ENCODE peak calls at places on chromosomes 1 and 21, in ten cellular contexts. K is HCT116, X is body of pancreas, B is GM12878, M is NB4, Y is tibial nerve, V is heart left ventricle, E is right lobe of liver, W is transverse colon, R is stomach. I is an unnamed sample.
A peak's percentile ranks its signal among the peaks of the same experiment; 100 is the strongest.

GRCh38 chr21:14877581-14878228 is 187.1 kb downstream of the NRIP1 start:
- DNase-seq in K (no peak), X (no peak), B (no peak), M (no peak), Y (no peak), V (no peak), E (no peak), W (no peak), R (no peak), I (no peak)

GRCh38 chr1:33261344-33261743 is 5.1 kb downstream of the ZNF362 start:
- DNase-seq in K (no peak), X (no peak), B (no peak), M (no peak), Y (no peak), V (no peak), E (no peak), W (no peak), R (no peak), I (no peak)

GRCh38 chr1:233790662-233791371 is 113.7 kb upstream of the SLC35F3 start:
- DNase-seq in K (peak; percentile 43), X (peak; percentile 18), B (peak; percentile 30), M (peak; percentile 59), Y (peak; percentile 19), V (peak; percentile 40), E (no peak), W (peak; percentile 11), R (peak; percentile 28), I (no peak)

GRCh38 chr1:16109571-16109970 is 36.1 kb upstream of the FAM131C start:
- DNase-seq in K (no peak), X (no peak), B (no peak), M (no peak), Y (no peak), V (no peak), E (no peak), W (no peak), R (no peak), I (no peak)

GRCh38 chr1:8892026-8892425 is 13.5 kb upstream of the ENO1 start:
- DNase-seq in K (no peak), X (no peak), B (no peak), M (no peak), Y (no peak), V (no peak), E (no peak), W (no peak), R (no peak), I (no peak)

GRCh38 chr1:19080715-19081114 is 124.2 kb upstream of the IFFO2 start:
- DNase-seq in K (no peak), X (no peak), B (no peak), M (no peak), Y (no peak), V (no peak), E (no peak), W (no peak), R (no peak), I (no peak)

GRCh38 chr1:2628933-2629626 is 3.7 kb downstream of the MMEL1 start:
- DNase-seq in K (no peak), X (no peak), B (no peak), M (no peak), Y (no peak), V (no peak), E (no peak), W (no peak), R (no peak), I (peak; percentile 43)

GRCh38 chr1:40773748-40774265 is 9.8 kb upstream of the KCNQ4 start:
- DNase-seq in K (no peak), X (no peak), B (no peak), M (no peak), Y (no peak), V (no peak), E (no peak), W (no peak), R (no peak), I (no peak)

GRCh38 chr1:28249013-28249870 is 10.1 kb upstream of the SESN2 start:
- DNase-seq in K (peak; percentile 85), X (peak; percentile 74), B (no peak), M (peak; percentile 59), Y (no peak), V (peak; percentile 78), E (peak; percentile 94), W (peak; percentile 50), R (peak; percentile 80), I (no peak)

GRCh38 chr1:2548068-2548589 is 8.0 kb upstream of the TNFRSF14 start:
- DNase-seq in K (peak; percentile 70), X (peak; percentile 89), B (peak; percentile 50), M (peak; percentile 82), Y (peak; percentile 77), V (peak; percentile 87), E (peak; percentile 92), W (peak; percentile 94), R (peak; percentile 90), I (peak; percentile 90)

GRCh38 chr1:101632548-101633256 is 364.0 kb downstream of the OLFM3 start:
- DNase-seq in K (no peak), X (no peak), B (no peak), M (no peak), Y (no peak), V (no peak), E (no peak), W (no peak), R (no peak), I (no peak)

GRCh38 chr1:184143449-184143848 is 91.9 kb downstream of the TSEN15 start:
- DNase-seq in K (no peak), X (no peak), B (no peak), M (no peak), Y (no peak), V (no peak), E (no peak), W (no peak), R (no peak), I (no peak)

GRCh38 chr1:92975551-92976232 is 14.4 kb upstream of the DIPK1A start:
- DNase-seq in K (no peak), X (no peak), B (peak; percentile 97), M (no peak), Y (peak; percentile 47), V (peak; percentile 35), E (no peak), W (peak; percentile 65), R (no peak), I (no peak)

GRCh38 chr1:76239470-76239918 is 164.9 kb downstream of the ST6GALNAC3 start:
- DNase-seq in K (no peak), X (no peak), B (no peak), M (no peak), Y (no peak), V (no peak), E (no peak), W (no peak), R (no peak), I (no peak)

GRCh38 chr1:119758584-119758983 is 10.1 kb downstream of the HMGCS2 start:
- DNase-seq in K (no peak), X (no peak), B (no peak), M (no peak), Y (no peak), V (no peak), E (no peak), W (no peak), R (no peak), I (no peak)

GRCh38 chr1:161177112-161177935 is at the start of gene B4GALT3:
- DNase-seq in K (peak; percentile 65), X (peak; percentile 93), B (no peak), M (peak; percentile 92), Y (peak; percentile 92), V (peak; percentile 91), E (peak; percentile 94), W (peak; percentile 94), R (peak; percentile 92), I (peak; percentile 87)
- TF ChIP-seq POLR2A in K (peak; percentile 94), X (peak; percentile 91), B (peak; percentile 94), M (peak; percentile 93), Y (peak; percentile 68), V (peak; percentile 48), E (peak; percentile 81), W (peak; percentile 83), R (peak; percentile 52), I (peak; percentile 69)

DNA sequence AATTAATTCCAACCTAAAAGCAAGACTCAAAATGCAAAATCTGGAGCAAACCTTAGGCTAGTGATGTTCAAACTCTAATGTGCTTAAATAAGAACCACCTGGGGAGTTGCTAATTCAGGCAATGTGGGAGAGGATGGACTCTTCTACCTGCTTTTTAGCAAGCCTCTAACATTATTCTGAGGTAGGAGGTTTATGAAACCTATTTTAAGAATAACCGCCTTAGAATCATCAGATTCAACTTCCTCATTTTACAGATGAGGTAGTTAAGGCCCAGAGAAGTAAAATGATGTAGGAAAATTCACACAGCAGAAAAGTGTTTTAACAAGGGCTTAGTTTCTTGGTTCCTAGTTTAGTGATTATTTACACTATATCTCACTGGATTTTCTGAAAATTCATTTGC is 8.6 kb upstream of the NTNG1 start:
- DNase-seq in K (no peak), X (no peak), B (no peak), M (no peak), Y (no peak), V (no peak), E (no peak), W (no peak), R (no peak), I (no peak)
- H3K4me3 ChIP-seq in K (no peak overlapping the region), X (no peak overlapping the region), B (no peak overlapping the region), M (no peak overlapping the region), Y (no peak overlapping the region), V (no peak overlapping the region), E (no peak overlapping the region), W (no peak overlapping the region), R (no peak overlapping the region), I (no peak overlapping the region)

GRCh38 chr1:181043025-181043880 is 9.5 kb downstream of the MR1 start:
- DNase-seq in K (no peak), X (no peak), B (no peak), M (peak; percentile 94), Y (peak; percentile 28), V (no peak), E (no peak), W (peak; percentile 62), R (no peak), I (no peak)

GRCh38 chr1:181033799-181034391 is at the start of gene MR1:
- DNase-seq in K (peak; percentile 81), X (peak; percentile 24), B (peak; percentile 92), M (peak; percentile 88), Y (peak; percentile 67), V (no peak), E (no peak), W (no peak), R (no peak), I (no peak)

GRCh38 chr1:181036107-181036843 is 2.5 kb downstream of the MR1 start:
- DNase-seq in K (no peak), X (no peak), B (no peak), M (no peak), Y (no peak), V (no peak), E (no peak), W (no peak), R (no peak), I (no peak)

GRCh38 chr1:181040284-181040865 is 6.6 kb downstream of the MR1 start:
- DNase-seq in K (no peak), X (no peak), B (no peak), M (no peak), Y (no peak), V (no peak), E (peak; percentile 74), W (peak; percentile 57), R (no peak), I (no peak)

GRCh38 chr1:181038399-181038873 is 4.7 kb downstream of the MR1 start:
- DNase-seq in K (peak; percentile 72), X (peak; percentile 62), B (no peak), M (peak; percentile 78), Y (peak; percentile 27), V (peak; percentile 52), E (peak; percentile 60), W (peak; percentile 57), R (peak; percentile 55), I (no peak)
- TF ChIP-seq CTCF in K (peak; percentile 74), X (peak; percentile 54), B (peak; percentile 74), M (peak; percentile 77), Y (peak; percentile 48), V (peak; percentile 78), E (peak; percentile 71), W (peak; percentile 75), R (peak; percentile 54), I (peak; percentile 57)

GRCh38 chr21:34867785-34868184 is 181.3 kb downstream of the RUNX1 start:
- DNase-seq in K (no peak), X (no peak), B (no peak), M (no peak), Y (no peak), V (no peak), E (no peak), W (no peak), R (no peak), I (no peak)
- TF ChIP-seq POLR2A in K (no peak), X (no peak), B (peak; percentile 11), M (no peak), Y (no peak), V (no peak), E (no peak), W (no peak), R (no peak), I (no peak)